ENCODE peak calls at places on chromosomes 7 and 10, in four cellular contexts. One of them, this sample, is unnamed.

GRCh38 chr7:106858618-106859532 is 6.2 kb upstream of the PIK3CG start:
- DNase-seq in K562: peak; percentile 94
- DNase-seq in H1: no peak
- DNase-seq in HepG2: no peak
- DNase-seq in this sample: no peak

GRCh38 chr10:47349516-47349915 is 1.4 kb downstream of the RBP3 start:
- DNase-seq in K562: no peak
- DNase-seq in H1: no peak
- DNase-seq in HepG2: no peak
- DNase-seq in this sample: no peak

GRCh38 chr7:43569424-43569823 is 13.5 kb upstream of the STK17A start:
- DNase-seq in K562: no peak
- DNase-seq in H1: no peak
- DNase-seq in HepG2: no peak
- DNase-seq in this sample: no peak

GRCh38 chr10:62853710-62854109 is 37.5 kb upstream of the EGR2 start:
- DNase-seq in K562: no peak
- DNase-seq in H1: no peak
- DNase-seq in HepG2: no peak
- DNase-seq in this sample: no peak

GRCh38 chr10:94042001-94042813 is 48.5 kb downstream of the PLCE1 start:
- DNase-seq in K562: no peak
- DNase-seq in H1: no peak
- DNase-seq in HepG2: no peak
- DNase-seq in this sample: peak; percentile 7

GRCh38 chr7:77348371-77348813 is 67.8 kb downstream of the GSAP start:
- DNase-seq in K562: no peak
- DNase-seq in H1: no peak
- DNase-seq in HepG2: no peak
- DNase-seq in this sample: no peak

GRCh38 chr10:131651674-131652093 is 249.1 kb upstream of the PPP2R2D start:
- DNase-seq in K562: no peak
- DNase-seq in H1: no peak
- DNase-seq in HepG2: no peak
- DNase-seq in this sample: no peak

GRCh38 chr10:110420401-110421193 is 77.1 kb upstream of the DUSP5 start:
- DNase-seq in K562: no peak
- DNase-seq in H1: no peak
- DNase-seq in HepG2: no peak
- DNase-seq in this sample: no peak

GRCh38 chr10:44864042-44864436 is 47.1 kb upstream of the TMEM72 start:
- DNase-seq in K562: no peak
- DNase-seq in H1: no peak
- DNase-seq in HepG2: no peak
- DNase-seq in this sample: no peak

GRCh38 chr7:11810043-11810625 is 21.9 kb downstream of the THSD7A start:
- DNase-seq in K562: no peak
- DNase-seq in H1: no peak
- DNase-seq in HepG2: no peak
- DNase-seq in this sample: no peak
- TF ChIP-seq KDM1A in K562: no peak
- TF ChIP-seq KDM1A in H1: no peak
- TF ChIP-seq KDM1A in HepG2: no peak
- TF ChIP-seq KDM1A in this sample: no peak

DNA sequence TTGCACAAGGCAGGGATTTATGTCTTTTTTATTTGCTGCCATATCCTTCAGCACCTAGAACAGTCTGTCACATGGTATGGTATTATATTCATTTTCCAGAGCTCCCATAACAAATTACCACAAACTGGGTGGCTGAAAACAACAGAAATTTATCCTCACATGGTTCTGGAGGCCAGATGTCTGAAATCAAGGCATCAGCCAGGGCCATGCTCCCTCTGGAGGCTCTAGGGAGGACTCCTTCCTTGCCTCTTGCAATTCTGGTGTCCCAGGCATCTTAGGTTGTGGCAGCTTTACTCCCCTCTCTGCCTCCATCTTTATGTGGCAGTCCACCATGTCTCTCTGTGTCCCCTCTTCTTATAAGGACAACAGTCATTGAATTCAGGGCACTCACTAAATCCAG is 43.1 kb downstream of the MET start:
- DNase-seq in K562: no peak
- DNase-seq in H1: no peak
- DNase-seq in HepG2: no peak
- DNase-seq in this sample: no peak
- H3K79me2 ChIP-seq in K562: no peaks in the 10 kb centered on the region
- H3K79me2 ChIP-seq in H1: no peaks in the 10 kb centered on the region
- H3K79me2 ChIP-seq in HepG2: peaks cover 4% of the 10 kb centered on the region
- H3K79me2 ChIP-seq in this sample: no peaks in the 10 kb centered on the region

DNA sequence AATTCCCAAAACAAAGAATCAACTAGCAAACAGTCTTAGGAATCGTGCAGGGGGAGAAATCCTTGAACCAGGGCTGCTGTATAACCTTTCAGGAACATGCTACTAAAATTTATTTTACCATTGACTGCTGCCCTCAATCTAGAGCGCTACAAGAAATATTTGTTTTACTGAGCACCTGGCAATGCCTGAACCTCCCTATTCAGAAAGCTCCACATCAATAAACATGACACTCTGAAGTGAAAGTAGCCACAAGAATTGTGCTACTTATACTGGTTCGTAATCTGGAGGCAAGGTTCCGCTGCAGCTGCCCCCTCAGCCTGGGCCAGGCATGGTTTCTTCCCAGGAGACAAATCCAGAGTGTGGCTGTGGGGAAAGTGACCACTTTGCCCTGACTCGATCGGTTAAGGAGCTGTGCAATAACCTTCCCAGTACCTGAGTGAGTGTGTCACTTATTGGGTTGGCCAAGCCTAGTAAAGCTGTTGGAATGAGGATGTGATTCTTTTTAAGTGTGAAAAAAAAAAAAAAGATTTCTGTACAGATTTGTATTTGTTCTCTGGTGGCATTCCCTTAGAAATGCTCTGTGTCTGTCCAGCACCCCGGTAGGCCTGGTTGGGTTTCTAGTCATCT is 7.7 kb downstream of the VWA2 start:
- DNase-seq in K562: no peak
- DNase-seq in H1: no peak
- DNase-seq in HepG2: no peak
- DNase-seq in this sample: no peak
- TF ChIP-seq KDM1A in K562: no peak
- TF ChIP-seq KDM1A in H1: no peak
- TF ChIP-seq KDM1A in HepG2: no peak
- TF ChIP-seq KDM1A in this sample: no peak

GRCh38 chr7:7972927-7973594 is 4.5 kb downstream of the GLCCI1 start:
- DNase-seq in K562: no peak
- DNase-seq in H1: no peak
- DNase-seq in HepG2: no peak
- DNase-seq in this sample: no peak
- H3K79me2 ChIP-seq in K562: peaks cover 79% of the 10 kb centered on the region
- H3K79me2 ChIP-seq in H1: peaks cover 4% of the 10 kb centered on the region
- H3K79me2 ChIP-seq in HepG2: no peaks in the 10 kb centered on the region
- H3K79me2 ChIP-seq in this sample: peaks cover 95% of the 10 kb centered on the region

GRCh38 chr10:51170518-51171245 is 96.4 kb downstream of the PRKG1 start:
- DNase-seq in K562: no peak
- DNase-seq in H1: no peak
- DNase-seq in HepG2: no peak
- DNase-seq in this sample: no peak
- TF ChIP-seq KDM1A in K562: no peak
- TF ChIP-seq KDM1A in H1: no peak
- TF ChIP-seq KDM1A in HepG2: no peak
- TF ChIP-seq KDM1A in this sample: no peak

DNA sequence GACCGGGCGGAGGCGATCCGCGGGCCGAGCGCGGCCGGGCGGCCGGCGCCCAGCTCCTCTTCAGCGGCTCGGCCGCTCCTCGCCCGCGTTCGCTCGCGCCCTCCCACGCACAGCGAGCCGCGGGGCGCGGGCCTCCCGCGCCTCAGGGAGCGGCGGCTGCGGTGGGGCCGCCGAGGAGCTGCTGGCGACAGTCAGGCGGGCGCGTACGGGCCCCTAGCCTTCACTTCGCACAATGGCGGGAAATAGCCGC is at the start of gene MCMBP:
- DNase-seq in K562: no peak
- DNase-seq in H1: no peak
- DNase-seq in HepG2: no peak
- DNase-seq in this sample: no peak
- H3K79me2 ChIP-seq in K562: peaks cover 51% of the 10 kb centered on the region
- H3K79me2 ChIP-seq in H1: peaks cover 33% of the 10 kb centered on the region
- H3K79me2 ChIP-seq in HepG2: peaks cover 49% of the 10 kb centered on the region
- H3K79me2 ChIP-seq in this sample: peaks cover 48% of the 10 kb centered on the region